ENCODE peak calls at places on chromosomes 2 and 18, in four cellular contexts. U is spleen, R is right cardiac atrium, N is testis. F is an unnamed sample.
A peak's percentile ranks its signal among the peaks of the same experiment; 100 is the strongest.

GRCh38 chr2:96393989-96394761 is 58.6 kb downstream of the NCAPH start:
- DNase-seq in U (no peak), R (no peak), N (no peak), F (no peak)

GRCh38 chr18:63365909-63366269 is 1.1 kb downstream of the KDSR start:
- DNase-seq in U (no peak), R (peak; percentile 23), N (peak; percentile 42), F (no peak)

GRCh38 chr18:48887905-48888531 is 62.7 kb downstream of the SMAD7 start:
- DNase-seq in U (peak; percentile 54), R (peak; percentile 61), N (no peak), F (no peak)

GRCh38 chr18:27130029-27130428 is 55.1 kb downstream of the CHST9 start:
- DNase-seq in U (no peak), R (no peak), N (no peak), F (no peak)

GRCh38 chr2:224257176-224257575 is 144.7 kb downstream of the FAM124B start:
- DNase-seq in U (no peak), R (no peak), N (no peak), F (no peak)

GRCh38 chr2:188076149-188077056 is 215.3 kb upstream of the GULP1 start:
- DNase-seq in U (no peak), R (no peak), N (no peak), F (no peak)

GRCh38 chr18:48050176-48050575 is 119.7 kb upstream of the SMAD2 start:
- DNase-seq in U (peak; percentile 69), R (peak; percentile 55), N (no peak), F (peak; percentile 64)

GRCh38 chr2:120877409-120877808 is 141.7 kb downstream of the GLI2 start:
- DNase-seq in U (no peak), R (no peak), N (no peak), F (peak; percentile 8)

GRCh38 chr2:209907746-209908145 is 94.7 kb upstream of the RPE start:
- DNase-seq in U (no peak), R (no peak), N (no peak), F (no peak)

GRCh38 chr2:54770676-54771075 is 47.2 kb downstream of the EML6 start:
- DNase-seq in U (no peak), R (no peak), N (no peak), F (no peak)

DNA sequence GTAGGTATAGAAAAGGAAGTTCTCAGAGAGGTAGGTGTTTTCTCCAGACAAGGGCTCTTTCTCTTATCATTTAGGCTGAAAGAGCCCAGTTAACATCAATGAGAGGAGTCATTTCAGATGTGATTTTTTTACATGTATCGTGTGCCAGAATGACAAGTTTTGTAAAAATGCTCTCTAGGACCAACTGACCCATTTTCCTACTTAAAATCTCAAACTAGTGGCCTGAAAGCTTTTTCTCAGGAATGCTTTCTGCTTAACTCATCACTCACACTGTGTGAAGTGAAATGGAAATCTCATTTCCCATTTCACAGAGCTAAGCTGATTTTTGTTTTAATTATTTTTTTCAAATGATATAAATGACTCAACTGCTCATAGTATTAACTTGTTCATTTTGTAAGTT is 128.7 kb upstream of the CYP26B1 start:
- DNase-seq in U (no peak), R (no peak), N (no peak), F (no peak)
- H3K9me3 ChIP-seq in U (no peaks in the 10 kb centered on the region), R (no peaks in the 10 kb centered on the region), N (no peaks in the 10 kb centered on the region), F (no peaks in the 10 kb centered on the region)

GRCh38 chr2:64731306-64731654 is 77.6 kb upstream of the SERTAD2 start:
- DNase-seq in U (no peak), R (no peak), N (no peak), F (no peak)

GRCh38 chr2:64730551-64731305 is 77.0 kb upstream of the SERTAD2 start:
- DNase-seq in U (peak; percentile 82), R (peak; percentile 71), N (peak; percentile 88), F (peak; percentile 51)

GRCh38 chr2:64722645-64723044 is 68.9 kb upstream of the SERTAD2 start:
- DNase-seq in U (no peak), R (no peak), N (no peak), F (no peak)

GRCh38 chr2:64727843-64728463 is 74.2 kb upstream of the SERTAD2 start:
- DNase-seq in U (peak; percentile 76), R (peak; percentile 33), N (no peak), F (no peak)

GRCh38 chr2:64727013-64727767 is 73.5 kb upstream of the SERTAD2 start:
- DNase-seq in U (no peak), R (no peak), N (no peak), F (no peak)
- H3K27ac ChIP-seq in U (peak overlapping the region; percentile 81), R (no peak overlapping the region), N (no peak overlapping the region), F (peak overlapping the region; percentile 76)

GRCh38 chr2:17735864-17736263 is 17.7 kb downstream of the SMC6 start:
- DNase-seq in U (no peak), R (no peak), N (no peak), F (no peak)

GRCh38 chr2:17733650-17734049 is 20.0 kb downstream of the SMC6 start:
- DNase-seq in U (no peak), R (no peak), N (no peak), F (no peak)

GRCh38 chr2:17728210-17728609 is 25.4 kb downstream of the SMC6 start:
- DNase-seq in U (peak; percentile 54), R (no peak), N (no peak), F (no peak)

GRCh38 chr2:17729880-17730279 is 23.7 kb downstream of the SMC6 start:
- DNase-seq in U (no peak), R (no peak), N (no peak), F (no peak)
- H3K9me3 ChIP-seq in U (no peaks in the 10 kb centered on the region), R (no peaks in the 10 kb centered on the region), N (no peaks in the 10 kb centered on the region), F (no peaks in the 10 kb centered on the region)

DNA sequence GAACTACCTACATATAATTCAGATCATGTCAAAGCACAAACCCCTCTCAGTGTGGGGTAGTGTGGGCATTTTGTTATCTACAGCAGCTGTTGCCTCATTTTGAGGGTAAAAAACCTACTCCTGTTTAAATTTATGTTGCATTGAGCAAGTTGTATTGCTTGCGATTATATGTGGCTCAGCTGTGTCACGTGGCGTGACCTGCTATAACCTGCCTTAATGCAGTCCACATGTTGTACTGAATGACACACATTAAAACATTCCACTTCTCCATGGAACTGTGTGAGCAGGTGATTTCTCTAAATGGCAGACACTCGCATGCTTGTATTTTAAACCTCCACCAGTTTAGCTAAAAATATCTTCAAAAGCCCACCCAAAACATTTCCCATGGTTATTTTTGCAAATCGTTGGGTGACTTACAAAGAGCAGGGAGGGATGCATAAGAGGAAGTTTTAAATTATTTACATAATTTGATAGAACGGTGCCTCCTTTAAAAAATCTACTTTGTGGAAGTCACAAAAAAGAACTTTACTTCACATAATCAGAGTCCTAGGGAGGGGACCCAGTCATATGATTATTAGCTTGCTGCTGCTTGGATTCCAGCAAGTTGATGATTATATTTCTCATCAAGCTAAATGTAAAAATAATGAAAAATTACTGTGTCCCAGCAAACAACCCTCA is 163.3 kb upstream of the ZEB2 start:
- DNase-seq in U (no peak), R (no peak), N (no peak), F (no peak)
- H3K27ac ChIP-seq in U (no peak overlapping the region), R (no peak overlapping the region), N (no peak overlapping the region), F (no peak overlapping the region)

DNA sequence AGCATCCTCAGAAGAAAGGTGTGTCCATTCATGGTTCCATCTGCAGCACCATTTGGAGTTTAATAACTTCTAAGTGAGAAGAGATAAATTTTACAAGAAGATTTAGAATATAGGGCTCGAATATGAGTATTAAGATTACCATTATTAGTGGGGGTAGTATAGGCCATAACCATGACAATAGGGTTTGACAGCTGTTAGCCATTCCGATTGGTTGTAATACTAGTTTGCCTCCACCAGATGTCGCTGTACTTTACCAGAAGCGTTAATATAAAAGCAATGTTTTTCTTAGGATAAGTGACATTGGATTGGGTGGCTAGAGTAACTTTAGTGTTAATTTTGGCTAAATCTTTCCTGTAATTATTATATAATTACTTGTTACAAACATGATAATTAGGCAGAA is 107.5 kb upstream of the SRD5A2 start:
- DNase-seq in U (no peak), R (no peak), N (peak; percentile 18), F (no peak)
- H3K9me3 ChIP-seq in U (peaks cover 63% of the 10 kb centered on the region), R (peaks cover 6% of the 10 kb centered on the region), N (no peaks in the 10 kb centered on the region), F (peaks cover 27% of the 10 kb centered on the region)

GRCh38 chr2:111947219-111947618 is 48.8 kb downstream of the MERTK start:
- DNase-seq in U (no peak), R (no peak), N (no peak), F (no peak)

GRCh38 chr2:111945444-111946293 is 47.3 kb downstream of the MERTK start:
- DNase-seq in U (no peak), R (no peak), N (no peak), F (no peak)

GRCh38 chr2:111948832-111949231 is 50.4 kb downstream of the MERTK start:
- DNase-seq in U (no peak), R (no peak), N (no peak), F (no peak)

GRCh38 chr2:111944536-111945210 is 46.3 kb downstream of the MERTK start:
- DNase-seq in U (no peak), R (no peak), N (no peak), F (no peak)

GRCh38 chr2:111946294-111947114 is 48.1 kb downstream of the MERTK start:
- DNase-seq in U (no peak), R (no peak), N (peak; percentile 28), F (peak; percentile 65)
- H3K27ac ChIP-seq in U (no peak overlapping the region), R (peak overlapping the region; percentile 61), N (peak overlapping the region; percentile 52), F (peak overlapping the region; percentile 32)

GRCh38 chr2:204585930-204586329 is 40.7 kb downstream of the PARD3B start:
- DNase-seq in U (no peak), R (no peak), N (no peak), F (no peak)
- H3K9me3 ChIP-seq in U (peaks cover 14% of the 10 kb centered on the region), R (no peaks in the 10 kb centered on the region), N (no peaks in the 10 kb centered on the region), F (peaks cover 10% of the 10 kb centered on the region)

F was measured in lower lobe of right lung.